ENCODE peak calls at places on chromosome 21, in seven cellular contexts. C is kidney epithelial cell; O is heart right ventricle; T is NT2/D1; R is fibroblast of pulmonary artery; E is fibroblast of mammary gland; J is CD8-positive, alpha-beta T cell. D is an unnamed sample.

GRCh38 chr21:46229133-46229922 is 754 bp upstream of the LSS start:
- DNase-seq in O (no peak), C (no peak), R (no peak), J (no peak), T (peak), E (no peak), D (peak)

GRCh38 chr21:20997633-20998455 is at the start of gene NCAM2:
- DNase-seq in O (peak), T (peak), R (peak), E (peak), C (no peak), J (peak), D (no peak)

GRCh38 chr21:39882186-39882882 is 15.1 kb downstream of the PCP4 start:
- DNase-seq in J (no peak), E (no peak), O (no peak), C (no peak), R (no peak), T (no peak), D (no peak)

GRCh38 chr21:42532466-42533181 is 19.0 kb downstream of the SLC37A1 start:
- DNase-seq in C (no peak), J (no peak), T (no peak), R (no peak), O (peak), E (no peak), D (peak)

GRCh38 chr21:20882462-20883415 is 115.5 kb upstream of the NCAM2 start:
- DNase-seq in C (no peak), J (no peak), E (peak), T (peak), O (no peak), R (peak), D (no peak)

GRCh38 chr21:16046625-16047340 is 317.0 kb downstream of the USP25 start:
- DNase-seq in T (no peak), O (no peak), R (no peak), J (no peak), C (no peak), E (peak), D (no peak)

GRCh38 chr21:44940116-44940631 is 345 bp downstream of the SLX9 start:
- DNase-seq in T (no peak), R (no peak), C (no peak), O (peak), J (no peak), E (no peak), D (no peak)

GRCh38 chr21:25501996-25502665 is 105.2 kb downstream of the MRPL39 start:
- DNase-seq in J (no peak), O (no peak), E (peak), R (no peak), T (no peak), C (no peak), D (no peak)

GRCh38 chr21:33801424-33802405 is 113.9 kb downstream of the ATP5PO start:
- DNase-seq in R (peak), O (no peak), C (peak), J (no peak), T (no peak), E (peak), D (peak)

GRCh38 chr21:41616063-41616591 is 108.2 kb upstream of the TMPRSS2 start:
- DNase-seq in J (no peak), R (peak), T (no peak), C (no peak), E (peak), O (no peak), D (no peak)

GRCh38 chr21:28781602-28782274 is 210.9 kb downstream of the LTN1 start:
- DNase-seq in C (no peak), T (no peak), R (peak), J (no peak), E (peak), O (no peak), D (no peak)

GRCh38 chr21:40333731-40334130 is 466.5 kb downstream of the PCP4 start:
- DNase-seq in C (no peak), T (no peak), J (no peak), R (no peak), E (no peak), O (no peak), D (no peak)

GRCh38 chr21:34745557-34746255 is 76.9 kb downstream of the CLIC6 start:
- DNase-seq in T (peak), R (peak), C (peak), J (peak), E (peak), O (peak), D (peak)

GRCh38 chr21:42636535-42636914 is 16.9 kb upstream of the PDE9A start:
- DNase-seq in O (no peak), T (no peak), E (peak), J (no peak), C (no peak), R (peak), D (no peak)

GRCh38 chr21:16071082-16071481 is 341.3 kb downstream of the USP25 start:
- DNase-seq in O (no peak), E (peak), C (no peak), R (peak), T (no peak), J (no peak), D (no peak)

GRCh38 chr21:14850394-14850793 is 214.4 kb downstream of the NRIP1 start:
- DNase-seq in J (no peak), O (no peak), E (peak), R (peak), C (no peak), T (no peak), D (no peak)

GRCh38 chr21:43809346-43809799 is 20.0 kb downstream of the RRP1 start:
- DNase-seq in O (no peak), C (no peak), R (no peak), E (no peak), J (no peak), T (no peak), D (no peak)

GRCh38 chr21:43808832-43809251 is 19.5 kb downstream of the RRP1 start:
- DNase-seq in J (no peak), R (no peak), T (no peak), O (no peak), C (no peak), E (no peak), D (no peak)

GRCh38 chr21:43810505-43811261 is 21.3 kb downstream of the RRP1 start:
- DNase-seq in O (peak), J (peak), C (no peak), E (peak), T (peak), R (peak), D (peak)

GRCh38 chr21:43811262-43812105 is 22.1 kb downstream of the RRP1 start:
- DNase-seq in T (no peak), R (no peak), C (no peak), O (no peak), E (no peak), J (no peak), D (no peak)

GRCh38 chr21:43809853-43810504 is 20.6 kb downstream of the RRP1 start:
- DNase-seq in R (no peak), J (no peak), O (no peak), T (no peak), C (no peak), E (no peak), D (no peak)
- H3K4me3 ChIP-seq in R (no peak), J (no peak), O (no peak), T (no peak), C (no peak), E (no peak), D (no peak)

DNA sequence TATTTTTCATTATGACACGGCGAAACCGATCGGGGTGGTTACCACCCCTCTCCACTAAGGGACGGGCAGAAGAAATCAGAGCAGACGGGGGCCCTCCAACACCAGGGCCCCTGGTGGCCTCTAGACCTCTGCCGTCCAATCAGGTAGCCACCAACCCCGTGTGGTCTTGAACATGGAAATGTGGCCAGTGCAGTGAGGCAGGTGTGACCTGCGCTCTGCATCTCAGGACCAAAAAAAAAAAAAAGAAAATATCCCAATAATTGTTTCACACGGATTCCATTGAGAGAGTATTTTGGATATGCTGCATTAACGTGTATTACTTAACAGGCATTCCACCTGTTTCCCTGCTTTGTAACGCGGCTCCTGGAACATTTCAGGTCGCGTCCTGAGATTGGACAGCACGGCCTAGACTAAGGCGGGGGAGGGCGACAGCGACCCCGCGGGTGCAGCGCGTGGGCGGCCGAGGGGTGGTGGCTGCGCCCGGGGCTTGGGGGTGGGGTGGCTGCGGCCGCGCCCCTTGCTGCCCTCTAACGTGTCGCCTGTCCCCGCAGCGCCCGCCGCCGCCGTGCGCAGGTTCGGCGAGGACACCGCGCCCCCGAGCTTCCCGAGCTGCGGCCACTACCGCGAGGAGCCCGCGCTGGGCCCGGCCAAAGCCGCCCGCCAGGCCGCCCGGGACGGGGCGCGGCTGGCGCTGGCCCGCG is 48.3 kb downstream of the SIM2 start:
- DNase-seq in E (no peak), R (no peak), T (no peak), J (no peak), O (no peak), C (no peak), D (no peak)
- H3K4me3 ChIP-seq in E (no peak), R (peak), T (peak), J (no peak), O (peak), C (peak), D (no peak)

GRCh38 chr21:36690637-36691538 is 8.0 kb upstream of the SIM2 start:
- DNase-seq in E (no peak), O (no peak), R (no peak), J (no peak), T (no peak), C (no peak), D (no peak)

GRCh38 chr21:36693144-36694040 is 5.5 kb upstream of the SIM2 start:
- DNase-seq in R (no peak), O (no peak), T (no peak), J (no peak), C (no peak), E (no peak), D (no peak)

GRCh38 chr21:36692125-36692843 is 6.6 kb upstream of the SIM2 start:
- DNase-seq in E (no peak), O (no peak), J (no peak), R (no peak), T (no peak), C (no peak), D (no peak)

GRCh38 chr21:36692844-36693143 is 6.1 kb upstream of the SIM2 start:
- DNase-seq in T (no peak), J (no peak), O (no peak), R (no peak), E (no peak), C (no peak), D (no peak)

DNA sequence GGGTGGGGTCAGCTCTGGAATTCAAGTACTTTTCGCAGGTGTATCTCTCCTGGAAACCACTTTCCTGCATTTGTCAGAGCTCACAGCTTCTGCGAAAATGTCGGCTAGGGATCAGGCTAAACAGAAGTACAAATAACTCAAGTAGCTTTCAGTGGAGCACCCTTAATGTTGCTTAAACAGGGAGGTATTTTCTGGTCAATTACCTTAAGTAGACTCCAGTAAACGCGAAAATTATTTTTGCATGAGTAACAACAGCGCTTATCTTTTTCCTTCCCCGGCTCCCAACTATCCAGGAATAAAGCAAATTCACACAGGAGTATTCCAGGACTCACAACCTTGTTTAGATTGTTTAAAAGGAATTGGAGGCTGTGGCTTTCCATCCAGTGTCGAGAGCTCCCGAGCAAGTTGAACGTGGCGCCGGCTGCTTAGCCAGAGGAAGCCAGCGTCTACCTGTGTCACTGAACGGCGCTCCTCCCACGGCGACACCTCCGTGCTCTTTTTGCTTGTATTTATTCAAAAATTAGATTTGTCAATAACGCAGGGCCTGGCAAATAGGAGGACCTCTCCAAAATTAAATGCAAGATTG is 7.3 kb upstream of the SIM2 start:
- DNase-seq in J (no peak), E (no peak), R (no peak), O (no peak), C (no peak), T (no peak), D (no peak)
- H3K4me3 ChIP-seq in J (no peak), E (no peak), R (no peak), O (no peak), C (no peak), T (no peak), D (no peak)

GRCh38 chr21:36105327-36105842 is 29.5 kb upstream of the CBR3 start:
- DNase-seq in C (no peak), T (no peak), E (no peak), J (no peak), O (no peak), R (no peak), D (no peak)
- H3K4me3 ChIP-seq in C (peak), T (peak), E (peak), J (no peak), O (no peak), R (no peak), D (no peak)

GRCh38 chr21:36288651-36289243 is 31.2 kb upstream of the MORC3 start:
- DNase-seq in C (no peak), T (no peak), J (no peak), R (no peak), O (no peak), E (peak), D (no peak)
- H3K4me3 ChIP-seq in C (no peak), T (no peak), J (no peak), R (no peak), O (no peak), E (no peak), D (no peak)

GRCh38 chr21:38434913-38435533 is 63.3 kb downstream of the ERG start:
- DNase-seq in R (peak), E (peak), O (no peak), C (peak), J (no peak), T (no peak), D (no peak)
- H3K4me3 ChIP-seq in R (no peak), E (no peak), O (no peak), C (peak), J (no peak), T (no peak), D (no peak)

GRCh38 chr21:32186843-32187242 is 92.0 kb downstream of the MIS18A start:
- DNase-seq in O (no peak), J (no peak), E (no peak), T (no peak), R (no peak), C (no peak), D (no peak)
- H3K4me3 ChIP-seq in O (no peak), J (no peak), E (no peak), T (no peak), R (no peak), C (no peak), D (no peak)